ENCODE peak calls at places on chromosomes 6 and 20, in five cellular contexts. P is brain microvascular endothelial cell; B is fibroblast of lung; I is lower leg skin; L is naive thymus-derived CD4-positive, alpha-beta T cell. K is an unnamed sample.

GRCh38 chr6:135128268-135128914 is 52.7 kb upstream of the MYB start:
- DNase-seq in B (no peak), L (peak; percentile 73), P (no peak), I (no peak), K (no peak)

GRCh38 chr20:53672484-53673129 is 79.0 kb upstream of the ZNF217 start:
- DNase-seq in B (peak; percentile 75), L (no peak), I (no peak), P (no peak), K (no peak)

GRCh38 chr6:96659084-96659845 is 96.3 kb downstream of the FHL5 start:
- DNase-seq in P (no peak), I (no peak), L (no peak), B (no peak), K (no peak)

GRCh38 chr6:170266061-170266825 is 24.6 kb downstream of the DLL1 start:
- DNase-seq in B (no peak), I (no peak), L (no peak), P (no peak), K (no peak)

GRCh38 chr6:16770701-16771569 is 9.7 kb upstream of the ATXN1 start:
- DNase-seq in P (peak; percentile 79), I (peak; percentile 80), L (peak; percentile 72), B (peak; percentile 79), K (peak; percentile 83)

GRCh38 chr6:137904822-137905617 is 38.0 kb downstream of the TNFAIP3 start:
- DNase-seq in P (no peak), B (peak; percentile 51), L (no peak), I (peak; percentile 23), K (no peak)

GRCh38 chr6:132131777-132132176 is 180.6 kb upstream of the CCN2 start:
- DNase-seq in L (no peak), P (peak; percentile 99), B (peak; percentile 99), I (peak; percentile 45), K (peak; percentile 99)

GRCh38 chr20:56440346-56441007 is 27.9 kb upstream of the RTF2 start:
- DNase-seq in I (no peak), L (peak; percentile 61), P (no peak), B (peak; percentile 40), K (no peak)

GRCh38 chr6:75377386-75377785 is 92.8 kb upstream of the TMEM30A start:
- DNase-seq in L (no peak), I (no peak), B (no peak), P (no peak), K (no peak)

GRCh38 chr6:17015551-17016381 is 86.1 kb upstream of the STMND1 start:
- DNase-seq in P (peak; percentile 26), L (peak; percentile 52), I (no peak), B (peak; percentile 21), K (peak; percentile 39)

GRCh38 chr20:34065260-34065659 is 46.8 kb downstream of the EIF2S2 start:
- DNase-seq in L (no peak), I (no peak), P (no peak), B (peak; percentile 87), K (peak; percentile 60)

GRCh38 chr6:140909156-140909555 is 1223.6 kb upstream of the GJE1 start:
- DNase-seq in I (no peak), L (no peak), P (peak; percentile 31), B (peak; percentile 80), K (peak; percentile 23)

GRCh38 chr6:103872683-103873082 is 987.0 kb downstream of the HACE1 start:
- DNase-seq in I (no peak), P (no peak), B (no peak), L (no peak), K (peak; percentile 51)

GRCh38 chr6:128463942-128464341 is 56.5 kb downstream of the PTPRK start:
- DNase-seq in P (peak; percentile 13), L (no peak), B (peak; percentile 66), I (no peak), K (peak; percentile 68)

GRCh38 chr6:41306187-41306854 is 19.8 kb upstream of the TREM1 start:
- DNase-seq in P (peak; percentile 23), B (peak; percentile 31), L (peak; percentile 34), I (peak; percentile 24), K (peak; percentile 62)

GRCh38 chr6:126546771-126547170 is 206.9 kb downstream of the CENPW start:
- DNase-seq in B (peak; percentile 10), P (no peak), I (no peak), L (no peak), K (peak; percentile 3)

GRCh38 chr6:126174697-126175096 is 165.2 kb upstream of the CENPW start:
- DNase-seq in I (no peak), P (no peak), B (no peak), L (no peak), K (no peak)

GRCh38 chr6:119348308-119349040 is 1.1 kb downstream of the MAN1A1 start:
- DNase-seq in B (peak; percentile 38), L (peak; percentile 44), I (no peak), P (no peak), K (no peak)

GRCh38 chr6:65638047-65638831 is 68.8 kb downstream of the EYS start:
- DNase-seq in P (no peak), I (no peak), B (no peak), L (no peak), K (no peak)

GRCh38 chr20:23331951-23332350 is 18.6 kb upstream of the NXT1 start:
- DNase-seq in B (peak; percentile 70), I (no peak), L (no peak), P (peak; percentile 25), K (peak; percentile 66)

GRCh38 chr6:170125447-170126300 is 165.2 kb downstream of the DLL1 start:
- DNase-seq in B (no peak), I (no peak), L (no peak), P (no peak), K (no peak)

GRCh38 chr6:81834141-81834621 is 81.7 kb upstream of the TENT5A start:
- DNase-seq in P (peak; percentile 77), I (no peak), B (peak; percentile 77), L (no peak), K (peak; percentile 86)

GRCh38 chr6:22147983-22148797 is 148.6 kb downstream of the PRL start:
- DNase-seq in L (peak; percentile 67), I (no peak), B (peak; percentile 93), P (peak; percentile 90), K (peak; percentile 74)

GRCh38 chr20:21526776-21527175 is 12.9 kb upstream of the NKX2-2 start:
- DNase-seq in P (no peak), I (no peak), B (no peak), L (no peak), K (no peak)

GRCh38 chr20:1503564-1504227 is 12.5 kb upstream of the SIRPB2 start:
- DNase-seq in P (peak; percentile 93), B (peak; percentile 88), I (peak; percentile 80), L (peak; percentile 78), K (peak; percentile 94)

GRCh38 chr20:58209652-58210397 is 18.6 kb downstream of the ANKRD60 start:
- DNase-seq in B (peak; percentile 52), I (peak; percentile 64), L (peak; percentile 79), P (peak; percentile 47), K (peak; percentile 77)

GRCh38 chr6:21079468-21080048 is 514.0 kb upstream of the SOX4 start:
- DNase-seq in P (peak; percentile 28), I (no peak), L (no peak), B (peak; percentile 79), K (peak; percentile 21)

GRCh38 chr6:114375803-114376202 is 33.0 kb upstream of the HS3ST5 start:
- DNase-seq in P (no peak), B (no peak), L (no peak), I (no peak), K (no peak)

GRCh38 chr6:26596579-26597388 is at the start of gene ABT1:
- DNase-seq in I (peak; percentile 99), P (peak; percentile 98), L (peak; percentile 95), B (peak; percentile 98), K (peak; percentile 99)

GRCh38 chr6:165729307-165729936 is 66.4 kb upstream of the PDE10A start:
- DNase-seq in I (peak; percentile 25), P (peak; percentile 36), B (no peak), L (no peak), K (peak; percentile 51)

GRCh38 chr6:21103626-21104224 is 489.8 kb upstream of the SOX4 start:
- DNase-seq in L (no peak), P (no peak), I (no peak), B (peak; percentile 10), K (no peak)

GRCh38 chr6:109102762-109103161 is 7.5 kb downstream of the CEP57L1 start:
- DNase-seq in B (no peak), L (no peak), I (no peak), P (no peak), K (no peak)

GRCh38 chr20:6780414-6780813 is 12.9 kb downstream of the BMP2 start:
- DNase-seq in B (no peak), P (no peak), I (no peak), L (no peak), K (no peak)

DNA sequence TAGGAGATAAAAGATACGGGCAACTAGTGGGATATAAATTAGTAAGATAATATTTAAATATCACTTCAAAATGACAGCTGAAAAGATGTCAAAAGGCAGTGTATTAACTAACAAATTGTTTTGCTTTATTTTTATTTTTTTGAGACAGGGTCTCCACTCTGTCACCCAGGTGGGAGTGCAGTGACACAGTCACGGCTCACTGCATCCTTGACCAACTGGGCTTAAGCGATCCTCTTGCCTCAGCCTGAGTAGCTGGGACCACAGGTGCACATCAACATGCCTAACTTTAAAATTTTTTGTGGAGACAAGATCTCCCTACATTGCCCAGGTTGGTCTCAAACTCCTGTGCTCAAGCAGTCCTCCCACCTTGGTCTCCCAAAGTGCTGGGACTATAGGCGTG is 5.9 kb downstream of the ZNF292 start:
- DNase-seq in P (no peak), L (no peak), I (no peak), B (no peak), K (no peak)
- H3K4me3 ChIP-seq in P (no peak overlapping the region), L (no peak overlapping the region), I (no peak overlapping the region), B (no peak overlapping the region), K (no peak overlapping the region)

DNA sequence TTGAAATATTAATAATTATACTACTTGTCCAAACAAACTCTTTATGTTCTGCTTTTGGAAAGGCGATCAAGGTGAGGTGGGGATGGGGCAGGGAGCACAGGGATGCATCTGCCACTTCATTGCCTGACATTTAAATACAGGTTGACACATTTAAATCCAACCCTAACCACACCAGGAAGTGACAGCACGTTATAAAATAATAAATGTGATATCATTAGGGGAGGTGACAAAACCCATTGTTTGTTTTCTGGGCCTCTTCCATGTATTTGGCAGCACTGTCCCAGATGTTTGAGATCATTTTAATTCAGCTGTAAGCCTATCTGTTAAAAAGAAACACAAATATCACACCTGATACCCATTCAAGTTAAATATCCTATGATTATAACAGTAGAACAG is 342.4 kb upstream of the ARID1B start:
- DNase-seq in P (no peak), I (no peak), L (no peak), B (no peak), K (no peak)
- H3K4me3 ChIP-seq in P (no peak overlapping the region), I (no peak overlapping the region), L (no peak overlapping the region), B (no peak overlapping the region), K (no peak overlapping the region)

GRCh38 chr20:51388756-51389542 is 153.6 kb downstream of the NFATC2 start:
- DNase-seq in B (no peak), I (no peak), P (no peak), L (no peak), K (peak; percentile 27)
- H3K4me3 ChIP-seq in B (no peak overlapping the region), I (no peak overlapping the region), P (no peak overlapping the region), L (no peak overlapping the region), K (no peak overlapping the region)

DNA sequence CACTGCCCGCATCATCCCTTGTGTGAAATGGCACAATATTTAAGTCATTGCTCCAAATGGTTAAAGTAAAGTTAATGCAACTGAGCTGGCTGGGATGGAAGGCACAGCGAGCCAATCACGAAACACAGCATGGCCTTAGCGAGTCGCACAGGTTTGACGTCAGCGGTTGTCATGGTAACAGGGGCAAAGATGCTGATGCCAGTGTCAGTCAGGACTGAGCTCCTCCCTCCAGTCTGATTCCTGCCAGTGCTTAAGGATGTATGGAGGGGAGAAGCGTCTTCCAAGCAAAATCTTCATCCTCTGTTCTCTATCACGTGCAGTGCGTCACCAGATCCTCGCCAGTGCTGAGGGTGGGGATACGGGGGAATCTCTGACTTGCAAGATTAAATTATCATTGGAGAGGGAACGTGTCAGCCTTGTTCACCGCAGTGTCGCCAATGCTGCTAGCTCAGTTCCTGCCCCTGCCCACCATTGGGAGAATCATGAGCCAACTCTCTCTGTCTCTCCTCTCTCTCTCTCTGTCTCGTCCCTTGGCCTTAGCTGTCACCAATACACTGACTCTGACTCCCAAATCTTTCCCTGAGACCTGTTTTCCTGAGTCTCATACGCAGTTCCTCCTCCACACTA is 24.5 kb downstream of the TSPYL4 start:
- DNase-seq in L (no peak), P (peak; percentile 95), I (peak; percentile 26), B (peak; percentile 96), K (peak; percentile 97)
- H3K4me3 ChIP-seq in L (no peak overlapping the region), P (peak overlapping the region; percentile 57), I (no peak overlapping the region), B (peak overlapping the region; percentile 48), K (peak overlapping the region; percentile 45)